ENCODE peak calls at places on chromosomes 6 and 20, in five cellular contexts. X is vagina; W is effector memory CD4-positive, alpha-beta T cell; D is SK-N-SH; G is A549. C is an unnamed sample.

GRCh38 chr6:50959081-50959641 is 140.5 kb downstream of the TFAP2B start:
- DNase-seq in X (no peak), W (no peak), D (peak), G (no peak), C (no peak)

GRCh38 chr20:44597516-44597915 is 15.1 kb downstream of the PKIG start:
- DNase-seq in X (no peak), W (no peak), D (no peak), G (no peak), C (no peak)

GRCh38 chr6:33279971-33280511 is 3.1 kb downstream of the B3GALT4 start:
- DNase-seq in X (no peak), W (no peak), D (peak), G (peak), C (peak)

GRCh38 chr6:46921059-46921458 is 679 bp downstream of the ADGRF5 start:
- DNase-seq in X (no peak), W (no peak), D (no peak), G (no peak), C (no peak)

GRCh38 chr6:106293113-106293512 is 32.4 kb downstream of the ATG5 start:
- DNase-seq in X (no peak), W (no peak), D (no peak), G (no peak), C (no peak)

GRCh38 chr20:2873747-2874041 is 413 bp downstream of the PTPRA start:
- DNase-seq in X (no peak), W (peak), D (peak), G (peak), C (peak)

GRCh38 chr6:52610745-52611355 is 34.0 kb upstream of the TRAM2 start:
- DNase-seq in X (no peak), W (no peak), D (no peak), G (no peak), C (no peak)

GRCh38 chr6:166365221-166365620 is 17.5 kb downstream of the MPC1 start:
- DNase-seq in X (no peak), W (no peak), D (no peak), G (no peak), C (no peak)

GRCh38 chr6:163705923-163706322 is 291.4 kb downstream of the QKI start:
- DNase-seq in X (no peak), W (no peak), D (no peak), G (no peak), C (no peak)

GRCh38 chr20:61044499-61044898 is 207.6 kb upstream of the CDH4 start:
- DNase-seq in X (no peak), W (no peak), D (no peak), G (no peak), C (peak)

GRCh38 chr20:23005761-23006160 is 29.4 kb upstream of the SSTR4 start:
- DNase-seq in X (peak), W (no peak), D (no peak), G (no peak), C (no peak)

GRCh38 chr6:18121580-18122127 is 823 bp downstream of the NHLRC1 start:
- DNase-seq in X (no peak), W (no peak), D (no peak), G (no peak), C (peak)

GRCh38 chr20:62762801-62763368 is 33.4 kb upstream of the MRGBP start:
- DNase-seq in X (no peak), W (no peak), D (no peak), G (no peak), C (no peak)

GRCh38 chr6:35148167-35148741 is 7.1 kb upstream of the TCP11 start:
- DNase-seq in X (no peak), W (no peak), D (no peak), G (no peak), C (peak)

GRCh38 chr6:112951829-112952228 is 604.7 kb downstream of the RFPL4B start:
- DNase-seq in X (no peak), W (no peak), D (no peak), G (no peak), C (no peak)

GRCh38 chr6:44000164-44000842 is 126.9 kb downstream of the MRPL14 start:
- DNase-seq in X (no peak), W (no peak), D (peak), G (no peak), C (peak)

GRCh38 chr6:168103036-168103830 is 24.2 kb upstream of the FRMD1 start:
- DNase-seq in X (no peak), W (no peak), D (no peak), G (no peak), C (no peak)

GRCh38 chr20:51424270-51425041 is 118.1 kb downstream of the NFATC2 start:
- DNase-seq in X (no peak), W (peak), D (no peak), G (no peak), C (no peak)

GRCh38 chr20:62739581-62740285 is 31.1 kb downstream of the NTSR1 start:
- DNase-seq in X (no peak), W (peak), D (no peak), G (no peak), C (no peak)

GRCh38 chr20:24340933-24341332 is 128.5 kb upstream of the SYNDIG1 start:
- DNase-seq in X (no peak), W (no peak), D (no peak), G (no peak), C (no peak)

GRCh38 chr6:47633141-47633540 is 65.2 kb upstream of the ADGRF4 start:
- DNase-seq in X (no peak), W (no peak), D (peak), G (no peak), C (no peak)

GRCh38 chr6:81606965-81607381 is 145.5 kb downstream of the TENT5A start:
- DNase-seq in X (no peak), W (no peak), D (no peak), G (no peak), C (no peak)

GRCh38 chr6:1028744-1029143 is 283.2 kb upstream of the FOXQ1 start:
- DNase-seq in X (no peak), W (no peak), D (no peak), G (no peak), C (no peak)

DNA sequence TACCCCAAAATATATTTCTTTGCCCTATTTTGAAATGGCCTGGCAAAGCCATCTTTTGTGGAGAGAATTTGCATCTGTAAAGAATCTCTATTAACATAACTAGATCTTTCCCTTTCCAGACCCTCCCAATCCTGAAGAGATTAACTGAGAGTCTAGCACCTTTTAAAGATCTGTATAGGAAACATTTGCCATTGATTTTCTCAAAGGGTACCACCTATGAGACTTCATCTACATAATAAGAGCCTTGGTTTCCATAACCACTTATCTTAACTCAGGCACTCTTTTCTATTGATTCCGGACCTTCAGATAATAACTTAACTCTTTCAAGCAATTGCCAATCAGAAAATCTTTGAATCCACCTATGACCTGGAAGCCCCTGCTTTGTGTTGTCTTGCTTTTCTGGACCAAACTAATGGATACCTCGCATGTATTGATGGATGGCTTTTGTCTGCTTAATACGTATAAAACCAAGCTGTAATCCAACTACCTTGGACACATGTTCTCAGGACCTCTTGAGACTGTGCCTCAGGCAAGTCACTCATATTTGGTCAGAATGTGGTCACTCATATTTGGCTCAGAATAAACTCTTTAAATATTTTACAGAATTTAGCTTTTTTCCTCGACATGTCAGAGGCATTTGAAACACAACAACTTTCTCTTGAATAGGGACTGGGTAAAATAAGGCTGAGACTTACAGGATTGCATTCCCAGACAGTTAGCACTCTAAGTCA is 31.4 kb downstream of the SLC22A2 start:
- DNase-seq in X (no peak), W (no peak), D (no peak), G (no peak), C (no peak)
- H3K27ac ChIP-seq in X (no peak), W (no peak), D (no peak), G (no peak), C (no peak)

DNA sequence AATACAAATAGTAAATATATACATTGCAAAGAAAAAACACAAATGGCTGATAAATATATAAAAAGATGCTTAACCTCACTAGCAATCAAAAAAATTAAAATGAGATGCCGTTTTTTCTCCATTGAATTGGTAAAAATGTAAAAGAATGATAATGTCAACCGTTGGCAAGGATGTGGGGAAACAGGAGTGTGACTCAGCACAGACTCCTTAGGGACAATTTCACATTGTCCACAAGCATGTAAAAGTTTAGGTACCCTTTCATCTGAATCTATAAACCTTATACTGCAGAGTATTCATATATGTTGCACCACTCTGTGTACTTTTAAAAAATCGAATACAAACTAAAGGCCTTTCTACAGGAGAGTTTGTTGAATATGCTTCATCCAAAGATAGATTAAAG is 143.1 kb upstream of the RREB1 start:
- DNase-seq in X (no peak), W (no peak), D (no peak), G (no peak), C (no peak)
- H3K27ac ChIP-seq in X (no peak), W (no peak), D (no peak), G (no peak), C (no peak)

DNA sequence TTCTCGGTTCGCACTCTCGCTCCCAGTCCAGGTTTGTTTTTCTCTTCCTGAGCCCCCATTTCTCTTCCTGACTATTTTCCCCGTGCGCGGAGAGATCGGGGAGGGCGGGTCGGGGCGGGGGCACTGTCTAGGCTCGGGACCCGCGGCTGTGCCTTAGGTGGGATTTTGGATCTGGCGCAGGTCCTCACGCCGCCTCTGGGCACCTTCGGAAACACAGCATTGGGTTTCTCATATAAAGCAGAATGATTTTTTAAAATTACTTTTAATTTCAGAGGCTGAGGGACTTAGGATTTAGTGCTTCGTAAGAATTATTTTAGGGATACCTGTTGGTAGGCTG is 324 bp downstream of the STX11 start:
- DNase-seq in X (no peak), W (no peak), D (no peak), G (peak), C (peak)
- H3K27ac ChIP-seq in X (peak), W (peak), D (no peak), G (peak), C (no peak)

DNA sequence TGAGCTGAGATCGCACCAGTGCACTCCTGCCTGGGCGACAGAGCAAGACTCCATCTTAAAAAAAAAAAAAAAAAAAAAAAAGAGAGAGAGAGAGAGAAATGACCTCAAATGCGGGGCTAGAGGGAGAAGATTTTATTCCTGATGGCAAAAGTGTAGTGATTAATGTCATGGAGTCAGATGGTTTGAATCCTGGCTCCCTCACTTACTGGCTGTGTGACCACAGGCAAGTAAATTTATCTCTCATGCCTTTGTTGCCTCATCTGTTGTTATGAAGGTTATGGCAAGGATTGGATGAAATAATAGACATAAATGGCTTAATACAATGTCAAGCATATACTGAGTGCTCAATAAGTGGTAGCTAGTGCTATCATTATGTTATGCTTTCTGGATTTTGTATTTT is 29.3 kb downstream of the RIN2 start:
- DNase-seq in X (no peak), W (no peak), D (no peak), G (no peak), C (no peak)
- H3K27ac ChIP-seq in X (no peak), W (no peak), D (no peak), G (no peak), C (no peak)

C was measured in H9.